ENCODE peak calls at places on chromosome 22, in seven cellular contexts. J, S, K, B, R, D and N are unnamed samples.

GRCh38 chr22:37607010-37607911 is 1.4 kb upstream of the GGA1 start:
- DNase-seq in R (peak; percentile 83), B (peak; percentile 83), K (peak; percentile 87), S (peak; percentile 77), J (peak; percentile 75), D (peak; percentile 97), N (peak; percentile 73)

GRCh38 chr22:19721486-19722172 is 1.7 kb upstream of the GP1BB start:
- DNase-seq in J (no peak), B (no peak), R (no peak), S (peak; percentile 32), D (no peak), K (no peak), N (no peak)

GRCh38 chr22:25839755-25840154 is 97.8 kb downstream of the MYO18B start:
- DNase-seq in R (no peak), J (no peak), S (no peak), B (no peak), K (no peak), D (no peak), N (no peak)

GRCh38 chr22:36839356-36840073 is 21.3 kb upstream of the NCF4 start:
- DNase-seq in K (no peak), B (no peak), D (no peak), S (no peak), R (no peak), J (no peak), N (no peak)

GRCh38 chr22:23908561-23909205 is 14.5 kb downstream of the MIF start:
- DNase-seq in K (no peak), B (no peak), J (no peak), R (no peak), D (no peak), S (no peak), N (no peak)

GRCh38 chr22:26188341-26188740 is 19.1 kb downstream of the SEZ6L start:
- DNase-seq in D (no peak), K (no peak), S (no peak), R (no peak), J (no peak), B (no peak), N (no peak)

GRCh38 chr22:28817919-28818859 is 17.8 kb upstream of the XBP1 start:
- DNase-seq in B (no peak), R (no peak), J (peak; percentile 76), S (peak; percentile 79), K (peak; percentile 34), D (no peak), N (no peak)

GRCh38 chr22:29148826-29149225 is 56.9 kb upstream of the EMID1 start:
- DNase-seq in B (no peak), S (no peak), R (no peak), K (no peak), J (no peak), D (no peak), N (no peak)

GRCh38 chr22:20787746-20788626 is 14.1 kb downstream of the SERPIND1 start:
- DNase-seq in K (no peak), R (no peak), B (no peak), S (no peak), J (no peak), D (no peak), N (no peak)

GRCh38 chr22:50173221-50173982 is 2.9 kb downstream of the PANX2 start:
- DNase-seq in K (no peak), J (peak; percentile 79), R (no peak), S (no peak), D (no peak), B (no peak), N (no peak)

GRCh38 chr22:24930678-24931077 is 15.8 kb downstream of the LHFPL7 start:
- DNase-seq in J (no peak), D (no peak), S (no peak), R (no peak), K (no peak), B (no peak), N (no peak)

GRCh38 chr22:35541254-35541748 is 670 bp downstream of the RASD2 start:
- DNase-seq in R (no peak), K (peak; percentile 77), B (no peak), S (no peak), D (peak; percentile 46), J (no peak), N (no peak)
- TF ChIP-seq MAX in R (no peak), K (no peak), B (no peak), S (no peak), D (no peak), J (no peak), N (no peak)

GRCh38 chr22:31800065-31800464 is 46.2 kb downstream of the DEPDC5 start:
- DNase-seq in R (peak; percentile 4), K (no peak), S (no peak), B (peak; percentile 39), D (no peak), J (no peak), N (no peak)
- TF ChIP-seq MAX in R (no peak), K (no peak), S (no peak), B (peak; percentile 34), D (no peak), J (no peak), N (no peak)

GRCh38 chr22:22840778-22841177 is 46.8 kb upstream of the IGLL5 start:
- DNase-seq in S (no peak), K (no peak), R (no peak), D (no peak), B (no peak), J (no peak), N (no peak)

GRCh38 chr22:22839570-22840314 is 47.9 kb upstream of the IGLL5 start:
- DNase-seq in J (no peak), K (no peak), S (no peak), D (no peak), B (no peak), R (no peak), N (no peak)

GRCh38 chr22:22841598-22841997 is 46.0 kb upstream of the IGLL5 start:
- DNase-seq in B (no peak), D (no peak), J (no peak), K (no peak), R (no peak), S (no peak), N (no peak)

GRCh38 chr22:22842085-22842484 is 45.5 kb upstream of the IGLL5 start:
- DNase-seq in K (no peak), D (no peak), B (no peak), S (no peak), J (no peak), R (no peak), N (no peak)

GRCh38 chr22:22843848-22844247 is 43.8 kb upstream of the IGLL5 start:
- DNase-seq in K (no peak), R (no peak), D (no peak), J (no peak), B (no peak), S (no peak), N (no peak)
- TF ChIP-seq MAX in K (no peak), R (no peak), D (no peak), J (no peak), B (no peak), S (no peak), N (no peak)

DNA sequence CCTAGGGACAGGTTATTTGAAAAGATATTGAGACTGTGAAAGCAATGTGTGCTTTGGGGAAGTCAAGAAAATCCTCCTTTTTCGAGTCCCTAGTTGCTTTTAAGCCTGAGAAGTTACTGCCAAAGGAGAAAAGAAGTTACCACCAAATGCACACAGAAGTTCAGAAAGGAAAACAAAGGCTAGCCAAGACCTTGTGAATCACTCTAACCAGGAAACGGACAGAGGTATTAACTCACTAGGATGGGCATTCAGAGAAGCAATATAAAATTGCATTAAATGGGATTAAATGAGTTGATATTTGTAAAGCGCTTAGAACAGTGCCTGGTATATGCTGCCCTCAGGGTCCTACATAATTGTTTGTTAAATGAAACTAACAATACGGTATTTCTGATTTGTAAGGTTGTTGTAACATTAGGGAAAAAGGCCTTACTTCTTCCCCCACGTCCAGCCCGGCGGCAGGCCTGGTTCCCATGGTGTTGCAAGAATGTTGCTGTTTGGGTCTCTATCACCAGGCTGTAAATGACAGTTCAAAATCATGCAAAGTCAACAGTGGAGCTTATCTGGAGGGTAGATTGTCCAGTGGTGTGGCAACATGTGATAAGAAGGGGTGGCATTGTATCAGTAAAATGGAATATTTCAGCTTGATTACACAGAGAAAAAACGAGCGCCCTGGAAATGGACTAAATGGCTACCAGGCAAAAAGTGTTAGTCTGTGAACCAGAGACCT is 7.1 kb downstream of the TMA7B start:
- DNase-seq in D (no peak), K (peak; percentile 22), J (no peak), B (no peak), S (no peak), R (peak; percentile 11), N (peak; percentile 40)
- TF ChIP-seq MAX in D (no peak), K (no peak), J (no peak), B (no peak), S (no peak), R (no peak), N (no peak)

DNA sequence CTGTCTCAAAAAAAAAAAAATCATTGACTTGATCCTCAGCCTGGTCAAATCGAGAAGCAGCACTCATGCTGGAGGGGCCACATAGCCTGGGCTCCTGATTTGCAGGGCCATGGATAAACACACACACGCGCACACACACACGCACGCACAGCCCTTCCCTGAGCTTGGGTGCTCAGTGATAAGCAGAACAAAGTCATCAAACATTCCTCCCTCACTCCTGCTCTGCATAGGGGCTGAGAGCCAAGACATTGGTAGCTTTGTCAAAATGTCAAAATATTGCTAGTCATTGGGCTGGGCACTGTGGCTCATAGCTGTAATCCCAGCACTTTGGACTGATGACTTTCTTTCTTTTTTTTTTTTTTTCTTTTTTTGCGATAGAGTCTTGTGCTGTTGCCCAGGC is 34.0 kb upstream of the A4GALT start:
- DNase-seq in R (peak; percentile 97), S (peak; percentile 94), B (no peak), D (no peak), J (no peak), K (no peak), N (no peak)
- TF ChIP-seq MAX in R (peak; percentile 61), S (peak; percentile 72), B (no peak), D (no peak), J (no peak), K (no peak), N (no peak)

GRCh38 chr22:33923660-33924246 is 3.5 kb upstream of the LARGE1 start:
- DNase-seq in D (peak; percentile 75), K (peak; percentile 60), B (peak; percentile 27), R (peak; percentile 74), J (peak; percentile 81), S (peak; percentile 67), N (peak; percentile 28)

GRCh38 chr22:33923033-33923432 is 2.8 kb upstream of the LARGE1 start:
- DNase-seq in R (no peak), S (no peak), K (no peak), D (no peak), J (no peak), B (no peak), N (no peak)

GRCh38 chr22:33920927-33921575 is 775 bp upstream of the LARGE1 start:
- DNase-seq in J (peak; percentile 95), S (peak; percentile 86), R (peak; percentile 85), K (peak; percentile 96), D (peak; percentile 100), B (peak; percentile 57), N (peak; percentile 84)

GRCh38 chr22:33921576-33922181 is 1.4 kb upstream of the LARGE1 start:
- DNase-seq in B (no peak), J (peak; percentile 31), S (peak; percentile 29), K (peak; percentile 84), D (peak; percentile 88), R (peak; percentile 17), N (no peak)

GRCh38 chr22:33922268-33922667 is 2.0 kb upstream of the LARGE1 start:
- DNase-seq in R (no peak), J (no peak), S (peak; percentile 9), D (peak; percentile 74), K (no peak), B (no peak), N (no peak)
- TF ChIP-seq MAX in R (no peak), J (no peak), S (no peak), D (no peak), K (no peak), B (no peak), N (no peak)

GRCh38 chr22:38835888-38836301 is 7.9 kb downstream of the NPTXR start:
- DNase-seq in R (no peak), J (no peak), K (no peak), S (no peak), B (no peak), D (no peak), N (no peak)
- TF ChIP-seq MAX in R (no peak), J (no peak), K (no peak), S (no peak), B (no peak), D (no peak), N (no peak)